ENCODE peak calls at places on chromosomes 7 and 10, in five cellular contexts. M is K562, S is right cardiac atrium, B is Peyer's patch, X is Karpas-422. K is an unnamed sample.

GRCh38 chr10:57716884-57717283 is 550.8 kb downstream of the IPMK start:
- DNase-seq in B (no peak), X (no peak), S (no peak), M (no peak), K (peak)

GRCh38 chr7:37901890-37902524 is 14.6 kb downstream of the SFRP4 start:
- DNase-seq in S (no peak), B (no peak), X (no peak), M (peak), K (no peak)

GRCh38 chr10:93475871-93476270 is 6.3 kb downstream of the MYOF start:
- DNase-seq in B (no peak), S (no peak), M (no peak), X (no peak), K (peak)

GRCh38 chr10:79445217-79445707 is at the start of gene ZCCHC24:
- DNase-seq in B (peak), X (peak), M (peak), S (peak), K (no peak)

GRCh38 chr7:23298141-23298851 is 843 bp upstream of the MALSU1 start:
- DNase-seq in M (no peak), S (no peak), X (no peak), B (no peak), K (peak)

GRCh38 chr7:36396150-36396549 is 6.5 kb downstream of the ANLN start:
- DNase-seq in M (no peak), B (no peak), S (no peak), X (no peak), K (no peak)

GRCh38 chr10:47379901-47380300 is 4.2 kb downstream of the ZNF488 start:
- DNase-seq in X (no peak), B (peak), S (no peak), M (no peak), K (no peak)

GRCh38 chr7:131621652-131622051 is 65.2 kb upstream of the PODXL start:
- DNase-seq in X (no peak), B (no peak), M (no peak), S (no peak), K (no peak)

GRCh38 chr7:139899328-139900020 is 70.4 kb downstream of the TBXAS1 start:
- DNase-seq in M (no peak), S (no peak), B (no peak), X (no peak), K (no peak)

GRCh38 chr10:113751116-113751728 is at the start of gene PLEKHS1:
- DNase-seq in S (no peak), X (no peak), M (no peak), B (peak), K (no peak)

GRCh38 chr10:80519936-80520650 is 17.6 kb upstream of the SH2D4B start:
- DNase-seq in M (no peak), S (no peak), X (no peak), B (no peak), K (no peak)

GRCh38 chr10:24762966-24763623 is 39.4 kb upstream of the ARHGAP21 start:
- DNase-seq in S (no peak), B (no peak), M (no peak), X (no peak), K (peak)

GRCh38 chr7:28661826-28662225 is 249.5 kb downstream of the CREB5 start:
- DNase-seq in B (no peak), S (no peak), M (no peak), X (no peak), K (no peak)

GRCh38 chr10:79391231-79392019 is 44.2 kb downstream of the PPIF start:
- DNase-seq in X (no peak), S (no peak), B (peak), M (peak), K (no peak)

GRCh38 chr7:40507166-40507565 is 372.4 kb downstream of the SUGCT start:
- DNase-seq in M (peak), S (no peak), X (peak), B (no peak), K (no peak)

GRCh38 chr7:44415047-44415446 is 75.4 kb downstream of the NUDCD3 start:
- DNase-seq in B (no peak), X (no peak), M (no peak), S (no peak), K (no peak)

GRCh38 chr10:11608159-11608966 is 3.1 kb downstream of the USP6NL start:
- DNase-seq in B (no peak), S (no peak), M (peak), X (peak), K (no peak)

GRCh38 chr7:41641006-41641714 is 61.7 kb downstream of the INHBA start:
- DNase-seq in X (no peak), M (no peak), S (no peak), B (no peak), K (no peak)

DNA sequence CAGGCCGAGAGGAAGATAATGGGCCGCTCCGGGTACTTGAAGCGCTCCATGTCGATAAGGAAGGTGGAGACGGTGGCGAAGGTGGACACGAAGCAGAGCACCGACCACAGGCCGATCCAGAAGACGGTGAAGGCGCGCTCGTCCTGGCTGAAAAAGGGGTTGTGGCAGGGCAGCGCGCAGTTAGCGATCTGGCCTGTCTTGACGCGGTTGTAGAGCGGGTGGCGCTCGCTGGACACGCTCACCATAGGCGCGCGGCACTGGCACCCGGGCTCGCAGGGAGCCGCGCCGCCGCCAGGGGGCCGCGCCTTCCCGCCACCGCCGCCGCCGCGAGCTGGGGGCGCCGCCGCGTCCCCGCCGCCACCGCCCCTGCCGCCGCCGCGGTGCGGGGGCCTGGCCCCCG is 1.6 kb downstream of the FZD8 start:
- DNase-seq in B (peak), X (no peak), M (peak), S (peak), K (peak)
- H3K4me3 ChIP-seq in B (peak), X (no peak), M (no peak), S (peak), K (no peak)

GRCh38 chr10:123160311-123160980 is 6.2 kb downstream of the BUB3 start:
- DNase-seq in X (no peak), B (no peak), M (no peak), S (no peak), K (no peak)
- H3K4me3 ChIP-seq in X (no peak), B (no peak), M (no peak), S (no peak), K (no peak)

GRCh38 chr7:3043544-3044395 is at the start of gene CARD11:
- DNase-seq in S (no peak), M (peak), X (peak), B (no peak), K (no peak)
- H3K4me3 ChIP-seq in S (no peak), M (peak), X (peak), B (peak), K (no peak)

GRCh38 chr10:29634764-29635625 is at the start of gene SVIL:
- DNase-seq in M (no peak), B (no peak), X (no peak), S (peak), K (no peak)

GRCh38 chr10:29631049-29631339 is 3.8 kb downstream of the SVIL start:
- DNase-seq in X (no peak), S (no peak), M (no peak), B (no peak), K (no peak)

GRCh38 chr10:29636178-29636577 is 1.4 kb upstream of the SVIL start:
- DNase-seq in B (no peak), S (no peak), X (no peak), M (no peak), K (no peak)

GRCh38 chr10:29635711-29636144 is 957 bp upstream of the SVIL start:
- DNase-seq in S (no peak), X (no peak), B (no peak), M (no peak), K (no peak)

GRCh38 chr10:29634105-29634504 is 666 bp downstream of the SVIL start:
- DNase-seq in B (no peak), S (no peak), M (no peak), X (no peak), K (no peak)
- H3K4me3 ChIP-seq in B (peak), S (peak), M (no peak), X (no peak), K (no peak)

GRCh38 chr7:118794419-118794818 is 569.9 kb downstream of the ANKRD7 start:
- DNase-seq in M (no peak), B (no peak), X (no peak), S (no peak), K (no peak)
- H3K4me3 ChIP-seq in M (no peak), B (no peak), X (no peak), S (no peak), K (no peak)

GRCh38 chr7:4849390-4849789 is 12.4 kb downstream of the PAPOLB start:
- DNase-seq in M (peak), S (no peak), B (no peak), X (peak), K (peak)
- H3K4me3 ChIP-seq in M (no peak), S (no peak), B (no peak), X (no peak), K (no peak)

GRCh38 chr7:151117041-151117440 is 30.8 kb downstream of the AGAP3 start:
- DNase-seq in B (no peak), X (no peak), S (no peak), M (no peak), K (no peak)
- H3K4me3 ChIP-seq in B (no peak), X (no peak), S (no peak), M (no peak), K (no peak)